ENCODE peak calls at places on chromosomes 3 and 15, in six cellular contexts. T, J, G, V, X and S are unnamed samples.

GRCh38 chr15:82943176-82943575 is 9.3 kb downstream of the HOMER2 start:
- DNase-seq in J (no peak), V (no peak), T (no peak), G (no peak), X (no peak), S (no peak)

GRCh38 chr3:60752800-60753199 is 498.5 kb downstream of the FHIT start:
- DNase-seq in X (peak), V (peak), G (no peak), T (peak), J (no peak), S (no peak)

GRCh38 chr15:101060576-101061551 is 141.7 kb downstream of the LRRK1 start:
- DNase-seq in T (no peak), J (no peak), V (no peak), X (no peak), G (no peak), S (no peak)

GRCh38 chr3:38015485-38015884 is 14.0 kb downstream of the PLCD1 start:
- DNase-seq in X (no peak), V (no peak), J (no peak), G (no peak), T (no peak), S (no peak)

GRCh38 chr3:185253645-185254410 is at the start of gene EHHADH:
- DNase-seq in G (peak), X (peak), J (peak), V (peak), T (peak), S (peak)

GRCh38 chr3:194285024-194285858 is 65.9 kb downstream of the CPN2 start:
- DNase-seq in G (no peak), T (peak), J (no peak), X (peak), V (no peak), S (no peak)

GRCh38 chr15:54082836-54083492 is 104.7 kb downstream of the UNC13C start:
- DNase-seq in G (no peak), T (peak), J (peak), V (no peak), X (peak), S (no peak)

GRCh38 chr15:78422571-78423340 is 15.3 kb upstream of the IREB2 start:
- DNase-seq in T (peak), J (peak), V (no peak), X (peak), G (peak), S (no peak)

GRCh38 chr3:180820400-180820799 is 92.1 kb upstream of the FXR1 start:
- DNase-seq in J (no peak), X (no peak), V (no peak), T (no peak), G (no peak), S (no peak)

GRCh38 chr15:65935391-65935790 is 66.1 kb downstream of the RAB11A start:
- DNase-seq in J (no peak), V (no peak), X (no peak), G (no peak), T (no peak), S (no peak)

GRCh38 chr15:82540055-82540983 is at the start of gene RPS17:
- DNase-seq in J (peak), T (peak), G (peak), X (peak), V (peak), S (peak)

GRCh38 chr3:127678611-127679533 is 6.1 kb downstream of the ABTB1 start:
- DNase-seq in T (no peak), X (no peak), G (no peak), V (no peak), J (no peak), S (no peak)

GRCh38 chr3:2392981-2393380 is 294.3 kb downstream of the CNTN4 start:
- DNase-seq in G (no peak), X (no peak), V (no peak), T (no peak), J (no peak), S (no peak)

GRCh38 chr15:84955089-84955848 is 26.4 kb upstream of the PDE8A start:
- DNase-seq in T (peak), J (peak), X (peak), V (no peak), G (peak), S (peak)

GRCh38 chr3:8759038-8759755 is 10.2 kb downstream of the OXTR start:
- DNase-seq in J (no peak), T (no peak), X (peak), G (peak), V (no peak), S (no peak)

GRCh38 chr3:10459954-10460754 is 45.2 kb downstream of the ATP2B2 start:
- DNase-seq in T (peak), X (peak), V (peak), J (peak), G (peak), S (peak)

GRCh38 chr3:40215015-40215414 is 94.5 kb upstream of the EIF1B start:
- DNase-seq in V (no peak), G (no peak), T (no peak), X (no peak), J (no peak), S (no peak)

GRCh38 chr15:70385711-70386110 is 288.0 kb upstream of the TLE3 start:
- DNase-seq in X (no peak), T (no peak), G (no peak), J (no peak), V (no peak), S (no peak)